ENCODE peak calls at places on chromosomes 4 and X, in eight cellular contexts. A is WTC11; T is tibial nerve; S is CD4-positive, alpha-beta T cell; N is RWPE1; M is cardiac muscle cell; G is neural crest cell; H is progenitor cell of endocrine pancreas. Y is an unnamed sample.

GRCh38 chr4:129532573-129532972 is 436.6 kb downstream of the C4orf33 start:
- DNase-seq in A (no peak), G (no peak), H (no peak), T (no peak), N (no peak), S (no peak), M (no peak), Y (no peak)

GRCh38 chrX:31449975-31450374 is 378.1 kb upstream of the FTHL17 start:
- DNase-seq in A (no peak), S (no peak), G (no peak), M (no peak), H (no peak), N (no peak), T (no peak), Y (no peak)

GRCh38 chrX:39542316-39542715 is 555.4 kb downstream of the BCOR start:
- DNase-seq in N (no peak), H (no peak), G (no peak), M (no peak), T (no peak), A (no peak), S (no peak), Y (no peak)

GRCh38 chr4:88159137-88159725 is 792 bp upstream of the ABCG2 start:
- DNase-seq in N (no peak), G (no peak), H (no peak), A (peak), T (no peak), M (no peak), S (no peak), Y (no peak)

GRCh38 chrX:9312922-9313867 is 151.7 kb upstream of the TBL1X start:
- DNase-seq in N (peak), G (peak), A (peak), M (peak), H (peak), S (peak), T (peak), Y (no peak)

GRCh38 chr4:186644316-186644638 is 79.4 kb downstream of the FAT1 start:
- DNase-seq in T (no peak), G (no peak), S (no peak), H (no peak), A (no peak), N (no peak), M (peak), Y (no peak)

GRCh38 chr4:126431049-126431448 is 1116.3 kb downstream of the FAT4 start:
- DNase-seq in M (no peak), T (no peak), A (no peak), S (no peak), H (no peak), N (no peak), G (no peak), Y (no peak)

GRCh38 chr4:187550256-187550950 is 445.2 kb upstream of the ZFP42 start:
- DNase-seq in S (no peak), A (no peak), G (no peak), T (no peak), N (no peak), M (no peak), H (no peak), Y (no peak)

GRCh38 chrX:153862369-153863250 is 23.4 kb downstream of the L1CAM start:
- DNase-seq in N (no peak), T (no peak), A (no peak), G (no peak), M (peak), S (no peak), H (no peak), Y (no peak)

GRCh38 chr4:78033859-78034258 is 23.3 kb upstream of the FRAS1 start:
- DNase-seq in H (no peak), M (no peak), T (no peak), N (no peak), A (no peak), S (no peak), G (no peak), Y (no peak)

GRCh38 chr4:156503119-156503518 is 468.5 kb downstream of the PDGFC start:
- DNase-seq in H (no peak), A (no peak), G (no peak), T (no peak), N (no peak), M (no peak), S (no peak), Y (no peak)

GRCh38 chr4:3168029-3168428 is 80.9 kb upstream of the MSANTD1 start:
- DNase-seq in N (peak), G (no peak), H (no peak), S (no peak), A (no peak), T (no peak), M (peak), Y (no peak)

GRCh38 chrX:40471965-40472648 is 108.7 kb upstream of the ATP6AP2 start:
- DNase-seq in S (no peak), N (peak), H (no peak), M (peak), G (no peak), A (peak), T (peak), Y (no peak)

GRCh38 chrX:109399831-109400230 is 82.1 kb downstream of the GUCY2F start:
- DNase-seq in M (no peak), T (no peak), N (no peak), S (no peak), H (no peak), G (no peak), A (no peak), Y (no peak)

GRCh38 chrX:129529685-129530281 is 6.5 kb upstream of the SMARCA1 start:
- DNase-seq in G (no peak), N (no peak), T (peak), S (no peak), M (no peak), A (no peak), H (no peak), Y (no peak)

GRCh38 chr4:53196872-53197759 is 168.7 kb downstream of the SCFD2 start:
- DNase-seq in H (no peak), N (peak), T (peak), M (peak), S (no peak), A (no peak), G (no peak), Y (no peak)

GRCh38 chrX:153736071-153736820 is 11.6 kb downstream of the ABCD1 start:
- DNase-seq in A (no peak), H (no peak), S (no peak), T (no peak), N (no peak), G (no peak), M (no peak), Y (no peak)

GRCh38 chr4:44425614-44426208 is 22.9 kb downstream of the KCTD8 start:
- DNase-seq in A (peak), N (peak), M (peak), T (no peak), S (no peak), G (peak), H (no peak), Y (no peak)

GRCh38 chr4:144967161-144967560 is 130.8 kb downstream of the ANAPC10 start:
- DNase-seq in H (no peak), S (no peak), T (no peak), N (peak), M (no peak), A (no peak), G (no peak), Y (no peak)

GRCh38 chrX:31420711-31421151 is 348.9 kb upstream of the FTHL17 start:
- DNase-seq in N (no peak), S (no peak), M (no peak), H (no peak), T (no peak), G (no peak), A (no peak), Y (no peak)

GRCh38 chr4:151541438-151542071 is 132.6 kb downstream of the FHIP1A start:
- DNase-seq in S (no peak), M (no peak), T (no peak), N (peak), A (no peak), H (no peak), G (no peak), Y (no peak)

GRCh38 chrX:150536455-150537116 is 31.8 kb upstream of the MTM1 start:
- DNase-seq in M (no peak), T (no peak), H (no peak), A (no peak), N (no peak), S (no peak), G (no peak), Y (no peak)
- TF ChIP-seq CTCF in M (peak), T (no peak), H (peak), A (peak), N (no peak), S (no peak), G (no peak), Y (peak)

GRCh38 chr4:164997324-164997723 is 19.9 kb upstream of the TRIM61 start:
- DNase-seq in A (no peak), M (no peak), N (peak), H (no peak), G (no peak), S (no peak), T (no peak), Y (no peak)
- TF ChIP-seq CTCF in A (no peak), M (no peak), N (no peak), H (no peak), G (peak), S (no peak), T (no peak), Y (no peak)

GRCh38 chr4:112910109-112910736 is 139.2 kb upstream of the ANK2 start:
- DNase-seq in T (peak), S (no peak), G (no peak), A (no peak), M (peak), N (no peak), H (no peak), Y (no peak)
- TF ChIP-seq CTCF in T (peak), S (no peak), G (no peak), A (no peak), M (peak), N (no peak), H (no peak), Y (peak)

GRCh38 chr4:41725254-41725653 is 23.3 kb downstream of the PHOX2B start:
- DNase-seq in S (no peak), H (no peak), A (peak), N (no peak), G (no peak), T (no peak), M (no peak), Y (no peak)
- TF ChIP-seq CTCF in S (no peak), H (peak), A (peak), N (no peak), G (peak), T (no peak), M (no peak), Y (no peak)

Y was measured in osteocyte.